ENCODE peak calls at places on chromosome 6, in seven cellular contexts. K, L, O, T, I, Y and D are unnamed samples.

GRCh38 chr6:89830385-89830809 is 717 bp downstream of the CASP8AP2 start:
- DNase-seq in L (no peak), Y (no peak), I (no peak), O (no peak), K (no peak), T (no peak), D (no peak)

GRCh38 chr6:56279346-56280080 is 32.1 kb upstream of the COL21A1 start:
- DNase-seq in T (no peak), L (no peak), Y (no peak), O (no peak), K (no peak), I (no peak), D (no peak)

GRCh38 chr6:88266126-88266525 is 100.0 kb upstream of the CNR1 start:
- DNase-seq in I (no peak), T (no peak), L (no peak), K (no peak), Y (no peak), O (no peak), D (no peak)

GRCh38 chr6:17482711-17483110 is 89.3 kb downstream of the CAP2 start:
- DNase-seq in L (no peak), T (no peak), Y (no peak), O (no peak), I (no peak), K (no peak), D (no peak)

GRCh38 chr6:154408906-154409500 is 52.4 kb upstream of the IPCEF1 start:
- DNase-seq in K (no peak), L (no peak), Y (peak), I (no peak), T (no peak), O (no peak), D (no peak)

GRCh38 chr6:5471637-5472430 is 210.5 kb downstream of the FARS2 start:
- DNase-seq in K (no peak), I (peak), Y (no peak), T (no peak), L (no peak), O (peak), D (no peak)

GRCh38 chr6:25173951-25174474 is 105.2 kb upstream of the CARMIL1 start:
- DNase-seq in L (no peak), K (no peak), O (no peak), T (peak), Y (peak), I (peak), D (no peak)

GRCh38 chr6:114816678-114817077 is 473.9 kb upstream of the HS3ST5 start:
- DNase-seq in K (no peak), Y (no peak), T (no peak), O (no peak), L (no peak), I (no peak), D (no peak)

GRCh38 chr6:35778437-35778836 is 2.0 kb downstream of the CLPSL2 start:
- DNase-seq in T (no peak), L (no peak), Y (no peak), K (no peak), O (no peak), I (no peak), D (no peak)

GRCh38 chr6:159832941-159833340 is 32.9 kb downstream of the PNLDC1 start:
- DNase-seq in K (no peak), L (no peak), I (no peak), Y (no peak), T (no peak), O (no peak), D (no peak)

GRCh38 chr6:156988276-156989158 is 211.3 kb downstream of the ARID1B start:
- DNase-seq in O (no peak), Y (no peak), K (peak), I (no peak), T (no peak), L (no peak), D (peak)

GRCh38 chr6:89007209-89008001 is 44.0 kb upstream of the RNGTT start:
- DNase-seq in K (no peak), O (no peak), I (peak), Y (no peak), T (no peak), L (no peak), D (no peak)

GRCh38 chr6:19159087-19159486 is 678.1 kb upstream of the ID4 start:
- DNase-seq in I (no peak), T (no peak), Y (no peak), O (no peak), L (no peak), K (no peak), D (no peak)

GRCh38 chr6:138007014-138007472 is 100.2 kb downstream of the PERP start:
- DNase-seq in I (peak), Y (peak), L (peak), T (no peak), K (peak), O (no peak), D (peak)

GRCh38 chr6:48318670-48319069 is 207.7 kb upstream of the PTCHD4 start:
- DNase-seq in O (no peak), K (no peak), I (no peak), T (no peak), Y (no peak), L (no peak), D (no peak)

GRCh38 chr6:43772571-43773049 is 2.6 kb downstream of the VEGFA start:
- DNase-seq in T (peak), K (peak), O (no peak), Y (no peak), I (no peak), L (no peak), D (no peak)

GRCh38 chr6:146819596-146820320 is 221.0 kb downstream of the ADGB start:
- DNase-seq in I (no peak), O (no peak), Y (no peak), L (no peak), K (no peak), T (no peak), D (no peak)

GRCh38 chr6:106411034-106411433 is 50.5 kb downstream of the CRYBG1 start:
- DNase-seq in L (no peak), Y (no peak), K (no peak), I (no peak), O (no peak), T (no peak), D (no peak)

GRCh38 chr6:116087437-116088027 is 13.1 kb upstream of the NT5DC1 start:
- DNase-seq in L (no peak), T (no peak), K (no peak), I (no peak), O (no peak), Y (no peak), D (no peak)

GRCh38 chr6:26322645-26323482 is 42.1 kb upstream of the BTN3A2 start:
- DNase-seq in Y (peak), L (no peak), O (no peak), T (peak), K (peak), I (peak), D (no peak)

GRCh38 chr6:80540700-80541099 is 434.2 kb downstream of the BCKDHB start:
- DNase-seq in O (no peak), K (no peak), Y (no peak), T (no peak), L (no peak), I (no peak), D (no peak)

GRCh38 chr6:21402368-21402767 is 191.2 kb upstream of the SOX4 start:
- DNase-seq in K (peak), Y (no peak), I (no peak), O (no peak), L (no peak), T (no peak), D (peak)

GRCh38 chr6:2632368-2632767 is 118.4 kb downstream of the MYLK4 start:
- DNase-seq in T (peak), I (no peak), O (no peak), Y (no peak), L (no peak), K (no peak), D (no peak)

GRCh38 chr6:122696079-122696478 is 83.4 kb upstream of the FABP7 start:
- DNase-seq in O (no peak), I (no peak), K (no peak), T (no peak), Y (no peak), L (no peak), D (no peak)

GRCh38 chr6:52759085-52759484 is 4.2 kb downstream of the GSTA2 start:
- DNase-seq in O (no peak), T (no peak), I (no peak), L (no peak), K (no peak), Y (no peak), D (no peak)